ENCODE peak calls at places on chromosomes 5 and 9, in five cellular contexts. One of them, this sample, is unnamed.

GRCh38 chr5:54738118-54738972 is 220.8 kb downstream of the SNX18 start:
- DNase-seq in endothelial cell: no peak
- DNase-seq in progenitor cell of endocrine pancreas: no peak
- DNase-seq in dorsolateral prefrontal cortex: no peak
- DNase-seq in heart left ventricle: peak
- DNase-seq in this sample: peak

GRCh38 chr5:175104682-175105081 is 339.3 kb downstream of the DRD1 start:
- DNase-seq in progenitor cell of endocrine pancreas: no peak
- DNase-seq in dorsolateral prefrontal cortex: no peak
- DNase-seq in heart left ventricle: no peak
- DNase-seq in endothelial cell: no peak
- DNase-seq in this sample: no peak

GRCh38 chr5:168790037-168790635 is 211.0 kb upstream of the PANK3 start:
- DNase-seq in heart left ventricle: no peak
- DNase-seq in dorsolateral prefrontal cortex: no peak
- DNase-seq in progenitor cell of endocrine pancreas: no peak
- DNase-seq in endothelial cell: no peak
- DNase-seq in this sample: no peak

GRCh38 chr5:1568201-1568979 is 44.6 kb upstream of the LPCAT1 start:
- DNase-seq in heart left ventricle: no peak
- DNase-seq in dorsolateral prefrontal cortex: no peak
- DNase-seq in progenitor cell of endocrine pancreas: no peak
- DNase-seq in endothelial cell: no peak
- DNase-seq in this sample: no peak

GRCh38 chr9:92564479-92564878 is 28.7 kb upstream of the ECM2 start:
- DNase-seq in endothelial cell: no peak
- DNase-seq in heart left ventricle: no peak
- DNase-seq in dorsolateral prefrontal cortex: no peak
- DNase-seq in progenitor cell of endocrine pancreas: no peak
- DNase-seq in this sample: no peak

GRCh38 chr5:14184082-14184481 is 40.9 kb downstream of the TRIO start:
- DNase-seq in heart left ventricle: no peak
- DNase-seq in endothelial cell: no peak
- DNase-seq in progenitor cell of endocrine pancreas: no peak
- DNase-seq in dorsolateral prefrontal cortex: no peak
- DNase-seq in this sample: no peak

GRCh38 chr9:109258619-109259321 is 62.1 kb downstream of the EPB41L4B start:
- DNase-seq in heart left ventricle: no peak
- DNase-seq in progenitor cell of endocrine pancreas: no peak
- DNase-seq in endothelial cell: no peak
- DNase-seq in dorsolateral prefrontal cortex: no peak
- DNase-seq in this sample: no peak

GRCh38 chr5:56099346-56099745 is 104.6 kb upstream of the IL6ST start:
- DNase-seq in dorsolateral prefrontal cortex: no peak
- DNase-seq in heart left ventricle: no peak
- DNase-seq in progenitor cell of endocrine pancreas: no peak
- DNase-seq in endothelial cell: no peak
- DNase-seq in this sample: no peak

GRCh38 chr9:13445123-13445522 is 165.6 kb upstream of the MPDZ start:
- DNase-seq in heart left ventricle: no peak
- DNase-seq in dorsolateral prefrontal cortex: no peak
- DNase-seq in endothelial cell: no peak
- DNase-seq in progenitor cell of endocrine pancreas: no peak
- DNase-seq in this sample: no peak

GRCh38 chr9:134136117-134136996 is 475 bp downstream of the WDR5 start:
- DNase-seq in dorsolateral prefrontal cortex: no peak
- DNase-seq in progenitor cell of endocrine pancreas: peak
- DNase-seq in endothelial cell: peak
- DNase-seq in heart left ventricle: no peak
- DNase-seq in this sample: no peak

GRCh38 chr5:16935271-16936149 is 578 bp downstream of the MYO10 start:
- DNase-seq in dorsolateral prefrontal cortex: no peak
- DNase-seq in heart left ventricle: peak
- DNase-seq in endothelial cell: peak
- DNase-seq in progenitor cell of endocrine pancreas: peak
- DNase-seq in this sample: peak

DNA sequence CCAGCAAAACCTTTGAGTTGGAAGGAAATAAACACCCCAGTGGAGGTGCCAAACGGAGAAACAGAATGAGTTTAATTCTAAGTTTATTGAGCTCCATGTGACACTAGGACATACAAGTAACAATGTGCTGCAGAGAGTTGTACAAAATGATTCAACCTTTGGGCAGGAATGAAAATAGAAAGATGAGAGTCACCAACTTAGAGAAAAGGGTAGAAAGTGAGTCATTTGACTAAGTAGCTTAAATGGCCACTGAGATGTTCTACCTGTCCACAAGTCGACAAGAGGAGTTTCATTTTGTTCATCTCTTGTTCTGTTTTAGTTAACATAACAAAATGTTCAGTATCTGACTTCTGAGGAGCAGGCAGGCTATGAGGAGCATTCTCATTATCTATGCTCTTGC is 284.7 kb downstream of the NR2F1-AS1 start:
- DNase-seq in endothelial cell: no peak
- DNase-seq in progenitor cell of endocrine pancreas: no peak
- DNase-seq in heart left ventricle: no peak
- DNase-seq in dorsolateral prefrontal cortex: no peak
- DNase-seq in this sample: no peak
- TF ChIP-seq CTCF in endothelial cell: no peak
- TF ChIP-seq CTCF in progenitor cell of endocrine pancreas: no peak
- TF ChIP-seq CTCF in heart left ventricle: no peak
- TF ChIP-seq CTCF in dorsolateral prefrontal cortex: no peak
- TF ChIP-seq CTCF in this sample: no peak

GRCh38 chr5:113062869-113063508 is 86.4 kb downstream of the DCP2 start:
- DNase-seq in heart left ventricle: no peak
- DNase-seq in dorsolateral prefrontal cortex: no peak
- DNase-seq in progenitor cell of endocrine pancreas: no peak
- DNase-seq in endothelial cell: no peak
- DNase-seq in this sample: no peak
- TF ChIP-seq CTCF in heart left ventricle: no peak
- TF ChIP-seq CTCF in dorsolateral prefrontal cortex: no peak
- TF ChIP-seq CTCF in progenitor cell of endocrine pancreas: no peak
- TF ChIP-seq CTCF in endothelial cell: no peak
- TF ChIP-seq CTCF in this sample: no peak

DNA sequence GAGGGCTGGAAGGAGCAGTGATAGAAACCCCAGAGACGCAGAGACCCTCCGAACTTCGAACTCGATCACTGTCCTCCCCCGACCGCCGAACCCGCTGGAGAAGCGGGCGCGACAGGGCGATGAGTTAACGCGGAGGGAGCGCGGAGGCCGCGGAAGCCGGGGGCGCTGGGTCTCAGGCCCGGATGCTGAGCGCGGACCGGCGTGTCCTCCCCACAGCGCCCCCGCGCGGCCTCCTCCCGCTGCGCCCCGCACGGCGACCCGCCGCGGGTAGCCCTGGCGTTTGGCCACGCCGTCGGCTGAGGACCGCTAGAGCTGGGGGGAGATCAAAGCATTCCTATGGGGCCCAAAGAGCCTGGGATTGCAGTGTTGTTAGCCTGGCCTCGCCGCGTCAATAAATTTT is 7.7 kb upstream of the DMRT2 start:
- DNase-seq in heart left ventricle: no peak
- DNase-seq in progenitor cell of endocrine pancreas: peak
- DNase-seq in dorsolateral prefrontal cortex: no peak
- DNase-seq in endothelial cell: peak
- DNase-seq in this sample: peak
- TF ChIP-seq CTCF in heart left ventricle: no peak
- TF ChIP-seq CTCF in progenitor cell of endocrine pancreas: peak
- TF ChIP-seq CTCF in dorsolateral prefrontal cortex: peak
- TF ChIP-seq CTCF in endothelial cell: peak
- TF ChIP-seq CTCF in this sample: peak

DNA sequence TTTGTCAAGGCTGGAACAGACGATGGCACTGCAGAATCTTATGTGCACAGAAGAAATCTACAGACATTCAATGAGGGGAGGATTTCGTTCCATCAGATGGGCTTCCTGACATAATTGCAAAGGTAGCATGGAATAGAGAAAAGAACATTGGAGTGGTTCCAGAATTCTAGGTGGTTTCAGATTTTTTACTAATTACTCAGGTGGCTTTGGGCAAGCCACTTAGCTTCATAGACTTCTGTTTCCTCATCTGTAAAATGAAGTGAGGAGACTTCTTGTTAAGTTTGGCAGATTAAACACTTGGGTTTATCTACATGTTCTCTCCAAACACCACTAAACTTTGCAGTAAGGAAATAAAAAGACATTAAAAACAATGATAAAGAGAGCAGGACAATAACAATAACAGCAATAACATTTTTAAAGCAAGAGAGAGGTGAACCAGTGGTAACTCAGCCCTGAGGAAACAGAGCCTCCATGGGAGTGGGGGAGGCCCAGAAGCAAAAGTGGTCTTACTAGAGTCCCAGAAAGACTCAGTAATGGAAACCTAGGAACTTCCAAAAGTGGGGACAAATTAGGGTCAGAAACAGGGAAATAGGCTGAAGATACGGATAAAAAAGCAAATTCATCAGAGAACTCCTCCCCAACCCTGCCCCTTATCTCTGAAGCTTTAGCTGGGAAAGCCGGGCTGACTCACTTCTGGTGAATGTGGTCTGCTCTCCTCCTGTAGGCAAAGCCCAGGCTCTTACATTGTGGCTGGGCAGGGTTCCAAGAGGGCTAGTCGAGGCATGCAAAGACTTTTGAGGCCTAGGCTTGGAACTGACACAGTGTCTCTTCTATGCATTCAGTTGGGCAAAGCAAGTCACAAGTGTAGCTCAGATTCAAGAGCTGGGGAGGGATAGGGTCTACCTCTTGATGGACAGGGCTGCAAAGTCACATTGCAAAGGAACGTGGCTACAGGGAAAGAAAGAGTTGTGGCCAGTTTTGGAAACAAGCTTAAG is 11.8 kb upstream of the ACTBL2 start:
- DNase-seq in heart left ventricle: peak
- DNase-seq in progenitor cell of endocrine pancreas: no peak
- DNase-seq in endothelial cell: no peak
- DNase-seq in dorsolateral prefrontal cortex: no peak
- DNase-seq in this sample: no peak
- TF ChIP-seq CTCF in heart left ventricle: no peak
- TF ChIP-seq CTCF in progenitor cell of endocrine pancreas: no peak
- TF ChIP-seq CTCF in endothelial cell: no peak
- TF ChIP-seq CTCF in dorsolateral prefrontal cortex: no peak
- TF ChIP-seq CTCF in this sample: no peak

DNA sequence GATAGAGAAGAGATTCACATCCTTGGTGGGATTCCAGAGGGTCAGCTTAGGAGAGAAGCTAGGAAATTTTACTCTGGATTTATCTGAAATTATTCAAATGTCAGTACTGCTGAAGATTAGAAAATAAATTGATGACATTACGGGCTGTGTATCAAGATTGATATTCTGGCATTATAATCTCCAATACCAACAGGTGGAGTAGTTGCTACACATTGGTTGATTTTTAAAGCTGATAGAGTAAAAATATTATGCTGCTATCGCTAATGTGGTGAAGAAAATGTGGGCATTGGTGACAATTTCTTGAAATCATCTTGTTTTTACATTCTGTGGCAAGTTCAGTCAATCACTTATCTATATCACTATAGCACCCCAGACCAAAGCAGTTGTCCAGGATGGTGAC is 378.5 kb downstream of the MTRR start:
- DNase-seq in heart left ventricle: no peak
- DNase-seq in progenitor cell of endocrine pancreas: no peak
- DNase-seq in dorsolateral prefrontal cortex: no peak
- DNase-seq in endothelial cell: no peak
- DNase-seq in this sample: no peak
- TF ChIP-seq CTCF in heart left ventricle: no peak
- TF ChIP-seq CTCF in progenitor cell of endocrine pancreas: no peak
- TF ChIP-seq CTCF in dorsolateral prefrontal cortex: no peak
- TF ChIP-seq CTCF in endothelial cell: no peak
- TF ChIP-seq CTCF in this sample: no peak

GRCh38 chr9:129343119-129343696 is 165.1 kb upstream of the IER5L start:
- DNase-seq in progenitor cell of endocrine pancreas: no peak
- DNase-seq in heart left ventricle: no peak
- DNase-seq in dorsolateral prefrontal cortex: no peak
- DNase-seq in endothelial cell: no peak
- DNase-seq in this sample: no peak

GRCh38 chr9:129344623-129345495 is 166.8 kb upstream of the IER5L start:
- DNase-seq in endothelial cell: no peak
- DNase-seq in progenitor cell of endocrine pancreas: no peak
- DNase-seq in heart left ventricle: no peak
- DNase-seq in dorsolateral prefrontal cortex: no peak
- DNase-seq in this sample: no peak

GRCh38 chr9:129342591-129342990 is 164.5 kb upstream of the IER5L start:
- DNase-seq in progenitor cell of endocrine pancreas: no peak
- DNase-seq in dorsolateral prefrontal cortex: no peak
- DNase-seq in heart left ventricle: peak
- DNase-seq in endothelial cell: no peak
- DNase-seq in this sample: no peak

GRCh38 chr9:129341991-129342348 is 163.9 kb upstream of the IER5L start:
- DNase-seq in endothelial cell: no peak
- DNase-seq in progenitor cell of endocrine pancreas: no peak
- DNase-seq in heart left ventricle: no peak
- DNase-seq in dorsolateral prefrontal cortex: no peak
- DNase-seq in this sample: no peak

DNA sequence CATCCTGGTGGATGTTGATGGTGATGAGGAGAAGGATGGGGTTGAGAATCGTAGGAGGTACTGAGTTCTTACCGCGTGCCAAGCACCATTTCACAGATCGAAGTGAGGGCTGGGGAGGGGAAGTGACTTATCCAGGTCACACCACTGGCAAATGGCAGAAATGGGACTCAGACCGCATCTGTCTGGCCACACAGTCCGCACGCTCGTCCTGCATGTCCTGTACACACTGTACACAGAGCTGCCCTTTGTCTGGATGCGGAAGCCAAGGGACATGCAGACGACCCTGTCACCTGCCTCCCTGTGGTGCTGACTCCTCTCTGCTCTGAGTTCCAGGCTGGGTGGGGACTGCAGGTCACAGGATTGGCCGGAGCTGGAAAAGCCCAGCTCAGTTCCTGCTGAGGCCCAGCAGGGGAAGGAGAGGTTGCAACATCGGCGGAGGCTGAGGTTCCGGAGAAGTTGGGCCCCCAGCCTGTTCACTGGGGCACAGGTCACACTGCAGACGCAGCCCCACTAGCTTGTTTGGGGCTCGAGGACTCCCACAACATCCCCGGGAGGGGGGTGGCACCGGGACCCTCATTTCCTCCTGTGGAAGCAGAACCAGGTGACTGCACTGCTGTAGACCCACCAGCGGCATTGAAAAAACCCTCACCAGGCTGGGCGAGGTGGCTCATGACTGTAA is 165.8 kb upstream of the IER5L start:
- DNase-seq in dorsolateral prefrontal cortex: no peak
- DNase-seq in progenitor cell of endocrine pancreas: no peak
- DNase-seq in endothelial cell: no peak
- DNase-seq in heart left ventricle: peak
- DNase-seq in this sample: peak
- TF ChIP-seq CTCF in dorsolateral prefrontal cortex: no peak
- TF ChIP-seq CTCF in progenitor cell of endocrine pancreas: no peak
- TF ChIP-seq CTCF in endothelial cell: no peak
- TF ChIP-seq CTCF in heart left ventricle: no peak
- TF ChIP-seq CTCF in this sample: no peak

GRCh38 chr9:127910613-127911205 is 6.1 kb downstream of the ST6GALNAC4 start:
- DNase-seq in dorsolateral prefrontal cortex: no peak
- DNase-seq in progenitor cell of endocrine pancreas: no peak
- DNase-seq in endothelial cell: no peak
- DNase-seq in heart left ventricle: no peak
- DNase-seq in this sample: no peak
- TF ChIP-seq CTCF in dorsolateral prefrontal cortex: no peak
- TF ChIP-seq CTCF in progenitor cell of endocrine pancreas: no peak
- TF ChIP-seq CTCF in endothelial cell: no peak
- TF ChIP-seq CTCF in heart left ventricle: no peak
- TF ChIP-seq CTCF in this sample: peak

DNA sequence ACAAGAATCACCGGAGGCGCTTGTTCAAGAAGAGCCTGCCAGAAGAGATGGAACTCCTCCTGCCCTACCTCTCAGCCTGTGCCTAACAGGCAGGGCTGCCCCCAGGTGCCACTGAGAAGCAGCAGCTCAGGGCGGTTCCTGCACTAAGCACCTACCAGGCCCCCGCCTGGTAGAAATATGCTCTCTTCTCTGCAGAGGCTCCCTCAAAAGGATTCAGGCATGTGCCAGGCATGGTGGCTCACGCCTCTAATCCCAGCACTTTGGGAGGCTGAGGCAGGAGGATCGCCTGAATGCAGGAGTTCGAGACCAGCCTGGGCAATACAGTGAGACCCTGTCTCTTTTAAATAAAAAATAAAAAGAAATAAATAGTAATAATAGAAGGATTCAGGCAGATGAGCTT is 6.0 kb downstream of the VDAC1 start:
- DNase-seq in progenitor cell of endocrine pancreas: no peak
- DNase-seq in heart left ventricle: no peak
- DNase-seq in dorsolateral prefrontal cortex: no peak
- DNase-seq in endothelial cell: no peak
- DNase-seq in this sample: no peak
- TF ChIP-seq CTCF in progenitor cell of endocrine pancreas: no peak
- TF ChIP-seq CTCF in heart left ventricle: no peak
- TF ChIP-seq CTCF in dorsolateral prefrontal cortex: no peak
- TF ChIP-seq CTCF in endothelial cell: no peak
- TF ChIP-seq CTCF in this sample: no peak

This sample was measured in upper lobe of left lung.